ENCODE peak calls at places on chromosomes 1 and 21, in ten cellular contexts. B is GM10248, T is hypothalamus, X is endodermal cell, R is COR-L47, C is lung microvascular endothelial cell, G is NCI-H146, E is SJCRH30, P is fibroblast of mammary gland, L is NCI-H1694 treated with DMSO at 0.1 percent for 48 hours. U is an unnamed sample.

GRCh38 chr1:111821121-111821745 is 65.5 kb downstream of the DDX20 start:
- DNase-seq in P (no peak), B (no peak), E (no peak), C (no peak), T (no peak), G (no peak), X (no peak), L (no peak), R (no peak), U (no peak)

GRCh38 chr1:21628798-21629393 is 40.3 kb downstream of the RAP1GAP start:
- DNase-seq in T (no peak), C (no peak), E (no peak), G (no peak), P (no peak), X (no peak), B (no peak), R (no peak), L (no peak), U (no peak)

GRCh38 chr1:94383966-94384408 is 34.2 kb upstream of the ABCD3 start:
- DNase-seq in G (no peak), R (no peak), B (peak), C (no peak), X (no peak), P (peak), T (no peak), E (no peak), L (no peak), U (no peak)

GRCh38 chr1:201002510-201002909 is 21.0 kb downstream of the KIF21B start:
- DNase-seq in P (no peak), B (no peak), C (no peak), E (no peak), R (no peak), G (no peak), L (no peak), X (no peak), T (no peak), U (no peak)

GRCh38 chr1:157403203-157403602 is 149.1 kb downstream of the FCRL5 start:
- DNase-seq in L (no peak), E (no peak), R (no peak), C (peak), T (no peak), G (no peak), B (peak), X (peak), P (no peak), U (peak)

GRCh38 chr1:234544094-234544579 is 65.2 kb upstream of the TARBP1 start:
- DNase-seq in G (peak), E (peak), L (peak), P (peak), X (peak), C (peak), T (peak), B (no peak), R (peak), U (no peak)

GRCh38 chr1:22665752-22666151 is 12.7 kb downstream of the C1QB start:
- DNase-seq in X (peak), P (peak), B (no peak), T (no peak), G (peak), R (peak), E (peak), L (peak), C (peak), U (peak)

GRCh38 chr21:29384608-29385359 is 86.1 kb downstream of the BACH1 start:
- DNase-seq in X (no peak), C (no peak), B (no peak), E (no peak), R (no peak), P (no peak), L (no peak), T (no peak), G (no peak), U (no peak)

GRCh38 chr1:26130695-26131094 is 19.1 kb downstream of the PDIK1L start:
- DNase-seq in X (no peak), B (no peak), T (no peak), P (no peak), E (no peak), L (no peak), R (no peak), G (no peak), C (no peak), U (no peak)

GRCh38 chr1:211476200-211476849 is 15.6 kb downstream of the RD3 start:
- DNase-seq in C (peak), B (peak), R (peak), X (peak), L (peak), T (no peak), G (peak), E (peak), P (peak), U (peak)

GRCh38 chr1:3625151-3625907 is 514 bp downstream of the TPRG1L start:
- DNase-seq in T (no peak), L (no peak), E (peak), B (no peak), C (peak), X (peak), R (peak), G (peak), P (peak), U (peak)

GRCh38 chr1:37342736-37343135 is 131.6 kb upstream of the ZC3H12A start:
- DNase-seq in G (no peak), B (no peak), C (no peak), X (no peak), L (no peak), E (no peak), P (no peak), R (no peak), T (no peak), U (peak)

GRCh38 chr1:76040327-76040868 is 34.1 kb upstream of the ST6GALNAC3 start:
- DNase-seq in R (no peak), E (peak), G (no peak), L (no peak), T (no peak), B (no peak), C (no peak), X (peak), P (no peak), U (no peak)

GRCh38 chr1:207830788-207831187 is 78.9 kb downstream of the CD46 start:
- DNase-seq in G (no peak), E (no peak), R (no peak), C (no peak), L (no peak), P (no peak), X (no peak), B (no peak), T (no peak), U (no peak)

GRCh38 chr21:42569732-42570301 is 56.2 kb downstream of the SLC37A1 start:
- DNase-seq in P (no peak), X (peak), L (no peak), E (no peak), R (no peak), C (no peak), T (peak), B (no peak), G (no peak), U (no peak)

GRCh38 chr1:107274227-107274626 is 133.4 kb downstream of the NTNG1 start:
- DNase-seq in E (no peak), R (no peak), L (no peak), X (no peak), G (no peak), C (no peak), P (no peak), B (no peak), T (no peak), U (no peak)

GRCh38 chr1:3672231-3672970 is 20.1 kb downstream of the TP73 start:
- DNase-seq in B (no peak), E (no peak), G (no peak), R (no peak), P (no peak), X (no peak), L (no peak), T (no peak), C (no peak), U (no peak)

GRCh38 chr1:63674238-63674864 is 81.1 kb downstream of the PGM1 start:
- DNase-seq in R (peak), X (peak), L (peak), E (peak), C (peak), G (peak), B (peak), P (peak), T (peak), U (peak)

GRCh38 chr1:181674617-181675016 is 191.3 kb downstream of the CACNA1E start:
- DNase-seq in L (no peak), B (no peak), X (no peak), E (no peak), T (no peak), P (no peak), C (no peak), G (peak), R (peak), U (peak)

GRCh38 chr1:44024031-44024902 is 7.0 kb downstream of the SLC6A9 start:
- DNase-seq in C (no peak), R (no peak), E (no peak), B (no peak), G (no peak), T (no peak), P (no peak), X (no peak), L (no peak), U (peak)

GRCh38 chr1:237327061-237327460 is 285.1 kb downstream of the RYR2 start:
- DNase-seq in B (no peak), G (no peak), E (no peak), T (no peak), X (no peak), R (no peak), C (no peak), L (no peak), P (no peak), U (no peak)

GRCh38 chr1:193438771-193439170 is 252.4 kb upstream of the B3GALT2 start:
- DNase-seq in G (no peak), C (no peak), R (no peak), P (no peak), E (no peak), T (no peak), X (no peak), B (no peak), L (no peak), U (no peak)

GRCh38 chr1:179385510-179385909 is 19.7 kb downstream of the AXDND1 start:
- DNase-seq in P (no peak), T (no peak), X (no peak), G (no peak), L (no peak), B (no peak), E (no peak), C (no peak), R (no peak), U (no peak)

GRCh38 chr1:24190970-24191570 is 4.0 kb upstream of the IFNLR1 start:
- DNase-seq in X (no peak), L (no peak), C (no peak), E (peak), P (no peak), T (no peak), R (no peak), G (no peak), B (peak), U (no peak)

GRCh38 chr1:228354390-228355320 is 52.0 kb downstream of the TRIM11 start:
- DNase-seq in P (no peak), G (peak), E (no peak), X (no peak), C (no peak), R (no peak), T (no peak), B (no peak), L (no peak), U (no peak)

GRCh38 chr1:966135-966602 is at the start of gene PLEKHN1:
- DNase-seq in R (no peak), L (no peak), P (peak), X (peak), C (no peak), T (no peak), E (no peak), B (peak), G (no peak), U (peak)

GRCh38 chr1:1079408-1080121 is 5.5 kb upstream of the RNF223 start:
- DNase-seq in T (no peak), R (peak), X (peak), L (peak), B (peak), G (peak), C (peak), P (peak), E (peak), U (peak)

GRCh38 chr1:168285971-168286628 is 5.4 kb downstream of the TBX19 start:
- DNase-seq in P (no peak), E (no peak), C (no peak), G (no peak), B (no peak), T (no peak), R (no peak), L (no peak), X (no peak), U (no peak)

GRCh38 chr1:57867001-57867400 is 443.1 kb upstream of the DAB1 start:
- DNase-seq in G (no peak), L (no peak), T (no peak), R (no peak), B (no peak), E (no peak), P (no peak), C (no peak), X (no peak), U (no peak)

GRCh38 chr21:16179732-16180131 is 449.9 kb downstream of the USP25 start:
- DNase-seq in X (no peak), T (no peak), R (no peak), G (no peak), L (no peak), P (no peak), B (no peak), C (peak), E (no peak), U (no peak)

GRCh38 chr21:30831194-30831765 is 1.7 kb upstream of the KRTAP7-1 start:
- DNase-seq in B (peak), P (peak), G (peak), T (no peak), C (peak), L (peak), E (peak), X (peak), R (no peak), U (peak)

GRCh38 chr1:112527266-112528010 is 18.7 kb downstream of the WNT2B start:
- DNase-seq in R (no peak), L (no peak), X (peak), T (no peak), C (no peak), E (no peak), B (no peak), G (no peak), P (peak), U (no peak)

GRCh38 chr1:154483941-154484803 is 17.8 kb upstream of the TDRD10 start:
- DNase-seq in B (no peak), G (no peak), E (peak), T (no peak), X (no peak), C (peak), R (no peak), P (peak), L (no peak), U (no peak)

GRCh38 chr21:44834951-44835646 is 17.2 kb upstream of the SUMO3 start:
- DNase-seq in L (no peak), X (no peak), B (no peak), E (no peak), P (no peak), C (no peak), R (no peak), T (no peak), G (no peak), U (no peak)

GRCh38 chr1:34360574-34360973 is 183.9 kb downstream of the C1orf94 start:
- DNase-seq in R (no peak), T (no peak), E (no peak), L (no peak), G (no peak), C (no peak), B (peak), X (no peak), P (no peak), U (no peak)

GRCh38 chr1:29272171-29272907 is 36.0 kb downstream of the PTPRU start:
- DNase-seq in P (no peak), C (no peak), X (peak), B (no peak), T (no peak), G (no peak), E (no peak), L (no peak), R (no peak), U (no peak)

GRCh38 chr1:52413410-52414104 is 9.2 kb downstream of the PRPF38A start:
- DNase-seq in B (no peak), X (no peak), P (peak), R (no peak), G (no peak), C (no peak), T (no peak), L (no peak), E (no peak), U (no peak)

GRCh38 chr1:153402226-153402625 is 11.4 kb upstream of the S100A8 start:
- DNase-seq in X (peak), P (no peak), R (no peak), T (no peak), E (no peak), B (no peak), C (no peak), L (no peak), G (no peak), U (peak)

U was measured in H7.